ENCODE peak calls at places on chromosomes 7 and 10, in nine cellular contexts. C, I, P, F, X, T, S, G and Z are unnamed samples.

GRCh38 chr7:30502470-30503251 is 2.0 kb downstream of the GGCT start:
- DNase-seq in C (no peak), I (no peak), P (no peak), F (peak), X (no peak), T (no peak), S (no peak), G (no peak), Z (no peak)

GRCh38 chr10:46018453-46019169 is 11.8 kb downstream of the NCOA4 start:
- DNase-seq in C (no peak), I (peak), P (no peak), F (no peak), X (no peak), T (no peak), S (no peak), G (no peak), Z (no peak)

GRCh38 chr7:21543528-21544302 is 876 bp downstream of the DNAH11 start:
- DNase-seq in C (no peak), I (peak), P (no peak), F (peak), X (no peak), T (no peak), S (no peak), G (no peak), Z (no peak)

GRCh38 chr10:48634198-48634983 is 29.5 kb upstream of the ARHGAP22 start:
- DNase-seq in C (peak), I (peak), P (peak), F (no peak), X (peak), T (peak), S (no peak), G (peak), Z (no peak)

GRCh38 chr7:23356726-23357125 is 57.6 kb downstream of the MALSU1 start:
- DNase-seq in C (no peak), I (peak), P (no peak), F (peak), X (no peak), T (no peak), S (no peak), G (no peak), Z (peak)

GRCh38 chr7:109094-109493 is 83.3 kb upstream of the FAM20C start:
- DNase-seq in C (peak), I (no peak), P (no peak), F (no peak), X (no peak), T (no peak), S (no peak), G (peak), Z (no peak)

GRCh38 chr7:120055300-120055699 is 217.7 kb upstream of the KCND2 start:
- DNase-seq in C (no peak), I (peak), P (no peak), F (peak), X (no peak), T (no peak), S (peak), G (no peak), Z (no peak)

GRCh38 chr7:93945756-93946540 is 24.4 kb downstream of the GNG11 start:
- DNase-seq in C (no peak), I (no peak), P (no peak), F (no peak), X (no peak), T (no peak), S (no peak), G (no peak), Z (no peak)

GRCh38 chr10:28677889-28678686 is 767 bp downstream of the BAMBI start:
- DNase-seq in C (peak), I (peak), P (no peak), F (peak), X (no peak), T (no peak), S (no peak), G (peak), Z (no peak)

GRCh38 chr10:117612113-117612512 is 69.6 kb downstream of the EMX2 start:
- DNase-seq in C (no peak), I (no peak), P (no peak), F (no peak), X (no peak), T (no peak), S (no peak), G (no peak), Z (no peak)

GRCh38 chr10:23081156-23081833 is 14.1 kb upstream of the MSRB2 start:
- DNase-seq in C (no peak), I (peak), P (no peak), F (peak), X (no peak), T (no peak), S (no peak), G (no peak), Z (no peak)

GRCh38 chr7:4282434-4283223 is 399.5 kb upstream of the FOXK1 start:
- DNase-seq in C (peak), I (peak), P (no peak), F (peak), X (no peak), T (no peak), S (no peak), G (no peak), Z (no peak)

GRCh38 chr10:70355234-70356021 is 27.0 kb downstream of the LRRC20 start:
- DNase-seq in C (peak), I (no peak), P (no peak), F (no peak), X (no peak), T (no peak), S (no peak), G (no peak), Z (no peak)

GRCh38 chr10:70354100-70354499 is 28.3 kb downstream of the LRRC20 start:
- DNase-seq in C (peak), I (no peak), P (no peak), F (no peak), X (no peak), T (no peak), S (no peak), G (no peak), Z (no peak)

GRCh38 chr10:70357447-70358035 is 24.9 kb downstream of the LRRC20 start:
- DNase-seq in C (peak), I (peak), P (no peak), F (peak), X (no peak), T (no peak), S (no peak), G (no peak), Z (no peak)

GRCh38 chr10:70352401-70353097 is 29.9 kb downstream of the LRRC20 start:
- DNase-seq in C (peak), I (no peak), P (no peak), F (no peak), X (no peak), T (no peak), S (no peak), G (no peak), Z (no peak)

DNA sequence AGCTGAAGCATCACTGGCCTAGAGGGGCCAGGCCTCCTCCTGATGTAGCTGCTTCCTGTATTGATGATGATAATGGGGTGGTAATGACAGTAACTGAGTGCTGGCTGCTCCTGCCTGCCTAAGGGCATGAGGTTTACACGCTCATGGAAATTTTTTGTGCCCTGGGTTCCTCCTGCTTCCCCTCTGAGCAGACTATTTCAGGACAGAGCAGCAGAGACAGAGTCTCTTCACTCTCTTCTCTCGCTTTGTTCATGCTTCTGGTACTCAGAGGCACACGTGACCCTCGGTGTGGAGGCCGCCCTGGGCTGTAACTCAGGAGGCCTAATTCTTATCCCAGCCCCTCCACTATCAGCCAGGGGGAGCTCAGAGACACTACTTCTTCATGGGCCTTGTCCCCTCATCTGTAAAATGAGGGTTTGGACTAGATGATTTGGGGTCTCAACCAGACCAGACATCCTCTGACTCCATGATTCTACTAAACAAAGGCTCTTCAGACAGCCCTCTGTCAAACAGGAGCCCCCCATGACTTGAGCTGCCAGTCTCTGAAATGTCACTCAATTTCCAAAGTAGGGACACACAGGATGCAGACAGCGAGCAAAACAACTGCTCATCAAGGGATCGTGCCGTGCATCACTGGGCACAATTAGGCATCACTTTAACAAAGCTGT is 27.7 kb downstream of the LRRC20 start:
- DNase-seq in C (peak), I (no peak), P (no peak), F (no peak), X (no peak), T (no peak), S (no peak), G (no peak), Z (no peak)
- H3K4me3 ChIP-seq in C (no peak), I (no peak), P (no peak), F (no peak), X (no peak), T (no peak), S (no peak), G (no peak), Z (no peak)

GRCh38 chr10:25661632-25662031 is 272.4 kb upstream of the MYO3A start:
- DNase-seq in C (no peak), I (no peak), P (no peak), F (no peak), X (no peak), T (no peak), S (no peak), G (no peak), Z (no peak)

GRCh38 chr10:25666276-25666675 is 267.8 kb upstream of the MYO3A start:
- DNase-seq in C (no peak), I (no peak), P (no peak), F (no peak), X (no peak), T (no peak), S (no peak), G (no peak), Z (no peak)
- H3K4me3 ChIP-seq in C (no peak), I (no peak), P (no peak), F (no peak), X (no peak), T (no peak), S (no peak), G (no peak), Z (no peak)

DNA sequence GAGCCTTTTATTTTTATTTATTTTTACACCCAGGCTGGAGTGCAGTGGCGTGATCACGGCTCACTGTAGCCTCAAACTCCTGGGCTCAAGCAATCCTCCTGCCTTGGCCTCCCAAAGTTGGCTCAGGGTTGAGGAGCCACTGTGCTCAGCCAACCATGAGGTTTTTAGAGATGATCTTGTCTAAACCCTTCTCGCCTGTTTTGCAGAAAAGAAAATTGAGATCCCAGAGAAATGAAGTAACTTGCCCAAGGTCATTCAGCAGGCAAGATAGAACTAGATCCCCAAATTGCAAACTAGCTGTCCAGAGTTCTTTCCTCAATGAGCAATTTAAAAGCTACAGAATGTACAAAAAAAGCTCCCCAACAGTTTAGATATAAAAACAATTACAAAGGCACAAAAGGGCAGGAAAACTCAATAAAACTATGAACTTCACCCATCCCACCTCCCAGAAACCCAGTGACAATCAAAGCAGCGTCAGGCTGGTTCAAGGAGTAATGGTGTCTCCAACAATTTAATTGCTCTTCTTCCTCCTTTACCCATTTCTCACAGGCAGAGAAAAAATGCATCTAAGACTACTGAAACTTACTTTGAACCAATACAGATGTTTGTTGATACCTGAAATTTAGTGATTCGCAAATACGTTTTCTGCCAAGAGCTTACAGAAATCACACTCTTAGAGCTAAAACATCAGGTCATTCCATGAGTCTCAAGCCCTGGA is 762 bp downstream of the MYOF start:
- DNase-seq in C (no peak), I (no peak), P (no peak), F (peak), X (no peak), T (no peak), S (no peak), G (no peak), Z (no peak)
- H3K4me3 ChIP-seq in C (peak), I (peak), P (peak), F (peak), X (peak), T (no peak), S (peak), G (peak), Z (no peak)

GRCh38 chr10:73289958-73290357 is 37.5 kb upstream of the MRPS16 start:
- DNase-seq in C (no peak), I (no peak), P (no peak), F (no peak), X (no peak), T (no peak), S (no peak), G (no peak), Z (no peak)
- H3K4me3 ChIP-seq in C (no peak), I (no peak), P (no peak), F (no peak), X (no peak), T (no peak), S (no peak), G (no peak), Z (no peak)